ENCODE peak calls at places on chromosomes 7 and 10, in seven cellular contexts. P, Q, V, X, C, J and H are unnamed samples.

GRCh38 chr10:69879628-69880257 is 78.0 kb downstream of the COL13A1 start:
- DNase-seq in P (no peak), Q (no peak), V (no peak), X (no peak), C (no peak), J (no peak), H (no peak)

GRCh38 chr7:30562498-30562897 is 32.2 kb upstream of the GARS1 start:
- DNase-seq in P (peak; percentile 61), Q (no peak), V (no peak), X (no peak), C (no peak), J (no peak), H (no peak)

GRCh38 chr7:49389866-49390265 is 383.6 kb upstream of the VWC2 start:
- DNase-seq in P (no peak), Q (no peak), V (no peak), X (no peak), C (no peak), J (no peak), H (no peak)

GRCh38 chr10:132185601-132186487 is 904 bp upstream of the DPYSL4 start:
- DNase-seq in P (peak; percentile 12), Q (no peak), V (peak; percentile 83), X (no peak), C (no peak), J (no peak), H (no peak)

GRCh38 chr7:121329460-121330052 is 756 bp downstream of the WNT16 start:
- DNase-seq in P (no peak), Q (no peak), V (peak; percentile 48), X (no peak), C (no peak), J (no peak), H (no peak)

GRCh38 chr10:1938317-1938716 is 201.0 kb upstream of the ADARB2 start:
- DNase-seq in P (no peak), Q (no peak), V (no peak), X (no peak), C (no peak), J (no peak), H (no peak)

GRCh38 chr7:158941821-158942605 is 85.7 kb downstream of the DYNC2I1 start:
- DNase-seq in P (no peak), Q (no peak), V (no peak), X (no peak), C (no peak), J (no peak), H (no peak)

GRCh38 chr10:26412932-26413331 is 25.2 kb upstream of the APBB1IP start:
- DNase-seq in P (no peak), Q (no peak), V (no peak), X (no peak), C (no peak), J (no peak), H (no peak)

GRCh38 chr7:155409980-155410379 is 47.9 kb upstream of the EN2 start:
- DNase-seq in P (no peak), Q (no peak), V (no peak), X (no peak), C (no peak), J (no peak), H (no peak)

GRCh38 chr7:21791046-21791445 is 154.7 kb downstream of the CDCA7L start:
- DNase-seq in P (no peak), Q (no peak), V (no peak), X (no peak), C (no peak), J (no peak), H (no peak)

GRCh38 chr7:139231513-139232376 is 708 bp downstream of the UBN2 start:
- DNase-seq in P (peak; percentile 25), Q (peak; percentile 14), V (peak; percentile 62), X (peak; percentile 37), C (peak; percentile 65), J (peak; percentile 42), H (no peak)

GRCh38 chr7:101018271-101019167 is 1.4 kb upstream of the MUC17 start:
- DNase-seq in P (no peak), Q (no peak), V (no peak), X (no peak), C (no peak), J (no peak), H (no peak)

GRCh38 chr10:50917486-50917885 is 32.1 kb upstream of the A1CF start:
- DNase-seq in P (peak; percentile 80), Q (no peak), V (no peak), X (no peak), C (no peak), J (no peak), H (no peak)

DNA sequence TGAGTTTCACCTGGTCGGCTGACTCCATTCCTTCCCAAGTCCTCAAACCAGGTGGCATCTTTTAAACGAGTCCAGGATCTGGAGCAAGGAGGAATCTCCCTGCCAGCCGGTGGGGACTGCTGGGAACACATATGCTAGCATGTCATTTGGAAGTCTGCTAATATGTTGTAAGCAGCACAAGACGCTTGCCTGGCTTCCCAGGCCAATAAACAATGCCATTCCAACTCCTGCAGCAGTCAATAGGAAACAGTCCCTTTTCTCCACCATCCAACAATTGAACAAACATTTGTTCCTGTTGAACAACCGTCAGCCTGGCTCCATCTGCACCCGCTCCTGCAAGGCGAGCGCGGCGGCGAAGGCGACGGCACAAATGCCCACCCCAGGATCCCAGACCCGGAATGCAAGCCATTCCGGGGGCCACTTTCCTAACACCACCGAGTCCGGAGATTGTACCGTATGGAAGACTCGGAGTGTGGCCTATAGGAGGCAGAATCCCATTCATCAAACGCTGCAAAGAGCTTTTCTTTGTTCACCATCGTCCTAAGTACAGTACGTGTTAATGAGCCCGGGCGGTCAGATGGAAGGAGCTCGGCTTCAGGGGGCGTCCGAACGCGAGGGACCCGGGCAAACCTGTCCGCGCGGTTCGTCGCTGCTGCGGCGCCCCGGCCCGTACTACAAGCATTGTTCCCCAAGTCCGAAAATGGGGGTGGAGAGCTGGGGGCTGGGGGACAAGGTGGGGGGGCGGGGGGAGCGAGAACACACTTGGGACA is 1.6 kb downstream of the FAM53B start:
- DNase-seq in P (no peak), Q (no peak), V (peak; percentile 50), X (peak; percentile 32), C (no peak), J (no peak), H (no peak)
- TF ChIP-seq CTCF in P (peak; percentile 44), Q (no peak), V (peak; percentile 38), X (no peak), C (no peak), J (peak; percentile 34), H (peak; percentile 42)

GRCh38 chr7:135012229-135012628 is 25.9 kb downstream of the AGBL3 start:
- DNase-seq in P (no peak), Q (no peak), V (no peak), X (no peak), C (no peak), J (no peak), H (peak; percentile 67)
- H3K4me3 ChIP-seq in P (no peak overlapping the region), Q (no peak overlapping the region), V (no peak overlapping the region), X (no peak overlapping the region), C (no peak overlapping the region), J (no peak overlapping the region), H (no peak overlapping the region)

GRCh38 chr7:35512716-35513115 is 182.2 kb downstream of the HERPUD2 start:
- DNase-seq in P (no peak), Q (no peak), V (no peak), X (no peak), C (no peak), J (no peak), H (no peak)
- TF ChIP-seq CTCF in P (no peak), Q (no peak), V (no peak), X (no peak), C (no peak), J (no peak), H (no peak)

DNA sequence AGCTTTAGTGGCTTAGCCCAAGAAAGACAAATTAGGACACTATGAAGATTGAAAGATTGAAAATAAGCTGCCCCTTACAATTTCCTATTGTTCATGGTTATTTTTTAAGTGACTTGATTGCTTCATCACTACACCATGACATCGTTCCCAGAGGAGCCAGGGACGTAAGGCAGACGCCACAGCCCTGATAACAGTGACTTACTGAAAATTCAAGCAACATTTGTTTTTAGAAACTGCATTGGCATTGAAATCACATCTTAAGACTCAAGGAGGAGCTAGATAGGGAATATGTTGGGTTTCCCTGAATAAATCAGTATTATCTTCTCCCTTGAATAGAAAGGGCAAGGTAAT is 38.7 kb upstream of the ANK3 start:
- DNase-seq in P (peak; percentile 87), Q (no peak), V (no peak), X (no peak), C (no peak), J (no peak), H (no peak)
- H3K4me3 ChIP-seq in P (no peak overlapping the region), Q (no peak overlapping the region), V (no peak overlapping the region), X (no peak overlapping the region), C (no peak overlapping the region), J (no peak overlapping the region), H (no peak overlapping the region)

GRCh38 chr10:4909118-4909517 is 54.1 kb upstream of the AKR1C1 start:
- DNase-seq in P (no peak), Q (no peak), V (no peak), X (no peak), C (no peak), J (no peak), H (no peak)
- TF ChIP-seq CTCF in P (no peak), Q (no peak), V (no peak), X (no peak), C (no peak), J (no peak), H (no peak)

DNA sequence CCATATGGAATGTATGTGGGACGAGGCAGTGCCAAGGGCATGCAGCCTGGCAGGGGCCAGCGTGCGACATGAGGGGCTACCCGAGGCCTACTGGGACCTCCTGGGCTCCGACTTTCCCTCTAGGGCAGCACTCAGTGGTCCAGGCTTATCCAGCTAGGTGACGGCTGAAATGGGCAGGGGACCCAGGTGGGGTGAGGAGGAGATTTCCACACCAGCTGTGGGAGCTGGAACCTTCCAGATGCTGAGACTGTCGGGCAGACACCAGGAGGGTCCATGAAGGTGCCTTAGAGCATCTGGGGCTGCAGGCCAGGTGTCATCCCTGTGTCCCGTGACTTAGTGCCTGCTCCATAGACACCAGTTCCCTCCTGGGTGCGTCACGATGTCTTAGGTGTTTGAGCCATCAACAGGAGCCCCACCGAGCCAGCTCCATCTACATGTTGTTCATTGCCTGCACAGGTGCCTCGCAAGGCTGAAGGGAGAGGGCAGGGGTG is 13.4 kb downstream of the ZNF316 start:
- DNase-seq in P (no peak), Q (no peak), V (no peak), X (no peak), C (peak; percentile 34), J (no peak), H (no peak)
- H3K4me3 ChIP-seq in P (no peak overlapping the region), Q (no peak overlapping the region), V (no peak overlapping the region), X (no peak overlapping the region), C (no peak overlapping the region), J (no peak overlapping the region), H (no peak overlapping the region)

DNA sequence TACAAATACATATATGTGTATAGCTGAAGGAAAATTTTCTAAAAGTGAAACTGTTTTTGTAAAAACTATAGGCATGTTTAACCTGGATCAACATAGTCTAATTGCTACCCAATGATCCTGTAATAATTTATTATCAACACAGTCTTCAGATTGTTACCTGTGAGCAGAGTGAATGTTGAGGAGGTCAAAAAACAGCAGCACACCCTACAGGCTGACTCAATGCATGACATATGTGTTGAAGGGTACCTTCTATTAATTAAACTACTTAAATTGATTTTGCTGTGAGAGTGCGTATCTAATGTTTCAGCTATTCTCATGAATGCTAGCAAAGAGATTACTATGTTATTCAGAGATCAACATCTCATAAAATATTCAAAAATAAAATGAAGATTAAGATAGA is 411.4 kb downstream of the TNS3 start:
- DNase-seq in P (no peak), Q (no peak), V (no peak), X (no peak), C (no peak), J (no peak), H (no peak)
- TF ChIP-seq CTCF in P (peak; percentile 19), Q (no peak), V (peak; percentile 38), X (no peak), C (no peak), J (no peak), H (peak; percentile 48)